ENCODE peak calls at places on chromosome 22, in ten cellular contexts. One of them, this sample, is unnamed.

GRCh38 chr22:43142881-43143562 is at the start of gene MCAT:
- DNase-seq in naive thymus-derived CD4-positive, alpha-beta T cell: peak; percentile 74
- DNase-seq in Caco-2: peak; percentile 90
- DNase-seq in heart right ventricle: peak; percentile 82
- DNase-seq in lung: peak; percentile 88
- DNase-seq in endodermal cell: peak; percentile 91
- DNase-seq in CD8-positive, alpha-beta memory T cell: peak; percentile 68
- DNase-seq in neuronal stem cell: peak; percentile 65
- DNase-seq in Panc1: no peak
- DNase-seq in Peyer's patch: peak; percentile 91
- DNase-seq in this sample: no peak

GRCh38 chr22:25364281-25364680 is 144.8 kb downstream of the CRYBB2 start:
- DNase-seq in CD8-positive, alpha-beta memory T cell: no peak
- DNase-seq in heart right ventricle: no peak
- DNase-seq in Peyer's patch: no peak
- DNase-seq in Panc1: no peak
- DNase-seq in naive thymus-derived CD4-positive, alpha-beta T cell: no peak
- DNase-seq in endodermal cell: no peak
- DNase-seq in lung: no peak
- DNase-seq in neuronal stem cell: no peak
- DNase-seq in Caco-2: no peak
- DNase-seq in this sample: no peak

GRCh38 chr22:41442240-41442792 is 4.3 kb downstream of the TOB2 start:
- DNase-seq in endodermal cell: no peak
- DNase-seq in CD8-positive, alpha-beta memory T cell: no peak
- DNase-seq in neuronal stem cell: no peak
- DNase-seq in heart right ventricle: no peak
- DNase-seq in lung: no peak
- DNase-seq in naive thymus-derived CD4-positive, alpha-beta T cell: no peak
- DNase-seq in Caco-2: no peak
- DNase-seq in Peyer's patch: no peak
- DNase-seq in Panc1: no peak
- DNase-seq in this sample: no peak

GRCh38 chr22:25051983-25052710 is 99.6 kb downstream of the KIAA1671 start:
- DNase-seq in heart right ventricle: no peak
- DNase-seq in Caco-2: no peak
- DNase-seq in naive thymus-derived CD4-positive, alpha-beta T cell: no peak
- DNase-seq in Panc1: no peak
- DNase-seq in Peyer's patch: peak; percentile 74
- DNase-seq in CD8-positive, alpha-beta memory T cell: no peak
- DNase-seq in neuronal stem cell: no peak
- DNase-seq in endodermal cell: no peak
- DNase-seq in lung: no peak
- DNase-seq in this sample: no peak

GRCh38 chr22:49964493-49965290 is 4.1 kb downstream of the PIM3 start:
- DNase-seq in Panc1: no peak
- DNase-seq in CD8-positive, alpha-beta memory T cell: no peak
- DNase-seq in lung: peak; percentile 28
- DNase-seq in Caco-2: no peak
- DNase-seq in neuronal stem cell: no peak
- DNase-seq in endodermal cell: peak; percentile 50
- DNase-seq in Peyer's patch: peak; percentile 54
- DNase-seq in heart right ventricle: peak; percentile 9
- DNase-seq in naive thymus-derived CD4-positive, alpha-beta T cell: no peak
- DNase-seq in this sample: no peak

GRCh38 chr22:25564979-25565677 is 653 bp downstream of the GRK3 start:
- DNase-seq in naive thymus-derived CD4-positive, alpha-beta T cell: peak; percentile 15
- DNase-seq in Panc1: no peak
- DNase-seq in Peyer's patch: no peak
- DNase-seq in Caco-2: peak; percentile 42
- DNase-seq in endodermal cell: peak; percentile 87
- DNase-seq in lung: no peak
- DNase-seq in neuronal stem cell: no peak
- DNase-seq in CD8-positive, alpha-beta memory T cell: no peak
- DNase-seq in heart right ventricle: no peak
- DNase-seq in this sample: no peak

GRCh38 chr22:43270314-43270908 is 72.8 kb downstream of the SCUBE1 start:
- DNase-seq in Caco-2: peak; percentile 43
- DNase-seq in endodermal cell: peak; percentile 95
- DNase-seq in heart right ventricle: no peak
- DNase-seq in Peyer's patch: no peak
- DNase-seq in lung: no peak
- DNase-seq in CD8-positive, alpha-beta memory T cell: no peak
- DNase-seq in neuronal stem cell: no peak
- DNase-seq in naive thymus-derived CD4-positive, alpha-beta T cell: no peak
- DNase-seq in Panc1: no peak
- DNase-seq in this sample: no peak

GRCh38 chr22:20799449-20799848 is 25.5 kb downstream of the SERPIND1 start:
- DNase-seq in heart right ventricle: no peak
- DNase-seq in CD8-positive, alpha-beta memory T cell: no peak
- DNase-seq in Panc1: no peak
- DNase-seq in neuronal stem cell: no peak
- DNase-seq in Peyer's patch: no peak
- DNase-seq in lung: no peak
- DNase-seq in Caco-2: no peak
- DNase-seq in endodermal cell: no peak
- DNase-seq in naive thymus-derived CD4-positive, alpha-beta T cell: no peak
- DNase-seq in this sample: peak; percentile 9

GRCh38 chr22:30964858-30965257 is 3.7 kb downstream of the MORC2 start:
- DNase-seq in lung: no peak
- DNase-seq in CD8-positive, alpha-beta memory T cell: no peak
- DNase-seq in naive thymus-derived CD4-positive, alpha-beta T cell: no peak
- DNase-seq in Caco-2: no peak
- DNase-seq in endodermal cell: no peak
- DNase-seq in neuronal stem cell: no peak
- DNase-seq in heart right ventricle: no peak
- DNase-seq in Panc1: no peak
- DNase-seq in Peyer's patch: no peak
- DNase-seq in this sample: no peak

GRCh38 chr22:30970356-30970746 is 1.3 kb downstream of the TUG1 start:
- DNase-seq in CD8-positive, alpha-beta memory T cell: no peak
- DNase-seq in naive thymus-derived CD4-positive, alpha-beta T cell: no peak
- DNase-seq in lung: no peak
- DNase-seq in endodermal cell: no peak
- DNase-seq in Peyer's patch: no peak
- DNase-seq in neuronal stem cell: no peak
- DNase-seq in Caco-2: no peak
- DNase-seq in Panc1: no peak
- DNase-seq in heart right ventricle: no peak
- DNase-seq in this sample: no peak

GRCh38 chr22:30968924-30969531 is at the start of gene TUG1:
- DNase-seq in naive thymus-derived CD4-positive, alpha-beta T cell: peak; percentile 97
- DNase-seq in heart right ventricle: peak; percentile 99
- DNase-seq in endodermal cell: peak; percentile 99
- DNase-seq in CD8-positive, alpha-beta memory T cell: peak; percentile 97
- DNase-seq in Panc1: peak; percentile 71
- DNase-seq in Caco-2: peak; percentile 98
- DNase-seq in lung: peak; percentile 97
- DNase-seq in neuronal stem cell: peak; percentile 95
- DNase-seq in Peyer's patch: peak; percentile 99
- DNase-seq in this sample: peak; percentile 92

GRCh38 chr22:30969532-30970355 is 679 bp downstream of the TUG1 start:
- DNase-seq in Caco-2: peak; percentile 60
- DNase-seq in Peyer's patch: peak; percentile 75
- DNase-seq in heart right ventricle: peak; percentile 29
- DNase-seq in naive thymus-derived CD4-positive, alpha-beta T cell: no peak
- DNase-seq in CD8-positive, alpha-beta memory T cell: no peak
- DNase-seq in neuronal stem cell: no peak
- DNase-seq in lung: peak; percentile 46
- DNase-seq in endodermal cell: peak; percentile 74
- DNase-seq in Panc1: no peak
- DNase-seq in this sample: no peak

GRCh38 chr22:30968015-30968923 is at the start of gene MORC2:
- DNase-seq in Caco-2: peak; percentile 83
- DNase-seq in neuronal stem cell: peak; percentile 20
- DNase-seq in CD8-positive, alpha-beta memory T cell: no peak
- DNase-seq in Panc1: no peak
- DNase-seq in endodermal cell: peak; percentile 92
- DNase-seq in Peyer's patch: no peak
- DNase-seq in heart right ventricle: peak; percentile 73
- DNase-seq in naive thymus-derived CD4-positive, alpha-beta T cell: no peak
- DNase-seq in lung: no peak
- DNase-seq in this sample: no peak
- H3K36me3 ChIP-seq in Caco-2: peaks cover 7% of the 10 kb centered on the region
- H3K36me3 ChIP-seq in neuronal stem cell: peaks cover 23% of the 10 kb centered on the region
- H3K36me3 ChIP-seq in CD8-positive, alpha-beta memory T cell: peaks cover 24% of the 10 kb centered on the region
- H3K36me3 ChIP-seq in Panc1: peaks cover 21% of the 10 kb centered on the region
- H3K36me3 ChIP-seq in endodermal cell: peaks cover 49% of the 10 kb centered on the region
- H3K36me3 ChIP-seq in Peyer's patch: peaks cover 22% of the 10 kb centered on the region
- H3K36me3 ChIP-seq in heart right ventricle: peaks cover 4% of the 10 kb centered on the region
- H3K36me3 ChIP-seq in naive thymus-derived CD4-positive, alpha-beta T cell: peaks cover 18% of the 10 kb centered on the region
- H3K36me3 ChIP-seq in lung: peaks cover 20% of the 10 kb centered on the region
- H3K36me3 ChIP-seq in this sample: no peaks in the 10 kb centered on the region

DNA sequence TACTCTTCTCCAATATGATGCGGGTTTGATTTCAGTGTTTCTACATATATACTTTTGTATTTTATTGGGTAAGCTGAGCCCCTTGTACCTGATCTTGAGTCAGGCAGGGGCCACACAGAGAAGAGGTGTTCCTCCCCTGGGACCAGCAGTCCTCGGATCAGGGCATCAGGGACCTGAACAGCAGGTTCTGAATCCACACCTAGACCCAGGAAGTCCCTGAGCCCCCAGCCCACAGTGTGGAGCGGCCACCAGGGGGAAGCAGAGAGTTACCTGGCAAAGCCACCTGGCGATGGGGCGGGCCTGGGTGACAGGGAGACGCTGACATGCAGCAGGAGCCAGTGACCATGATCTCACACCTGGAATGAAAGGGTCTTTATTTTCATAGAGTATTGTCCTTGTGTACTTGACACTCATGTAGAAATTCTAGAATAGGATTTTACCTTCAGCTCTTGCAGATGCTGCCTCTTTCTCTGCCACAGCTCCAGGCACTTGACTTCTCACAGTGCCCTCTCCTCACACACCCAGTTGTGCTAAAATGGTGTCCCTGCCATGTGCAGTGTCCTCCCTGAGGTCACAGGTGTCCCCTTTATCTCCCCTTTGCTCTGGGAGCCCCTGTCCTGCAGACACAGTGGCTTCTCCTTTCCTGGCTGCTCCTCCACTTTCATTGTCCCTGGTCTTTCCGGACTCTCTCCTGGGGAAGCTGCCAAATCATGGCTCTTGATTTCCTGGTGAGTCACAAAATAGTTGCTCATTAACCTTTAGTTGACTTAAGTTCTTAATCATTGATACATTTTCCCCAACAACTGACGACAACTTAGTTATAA is 48.5 kb downstream of the GGTLC2 start:
- DNase-seq in naive thymus-derived CD4-positive, alpha-beta T cell: peak; percentile 66
- DNase-seq in heart right ventricle: no peak
- DNase-seq in CD8-positive, alpha-beta memory T cell: peak; percentile 55
- DNase-seq in neuronal stem cell: peak; percentile 33
- DNase-seq in Caco-2: peak; percentile 91
- DNase-seq in Peyer's patch: peak; percentile 79
- DNase-seq in Panc1: no peak
- DNase-seq in endodermal cell: peak; percentile 92
- DNase-seq in lung: peak; percentile 73
- DNase-seq in this sample: peak; percentile 50
- H3K4me3 ChIP-seq in naive thymus-derived CD4-positive, alpha-beta T cell: no peak overlapping the region
- H3K4me3 ChIP-seq in heart right ventricle: no peak overlapping the region
- H3K4me3 ChIP-seq in CD8-positive, alpha-beta memory T cell: no peak overlapping the region
- H3K4me3 ChIP-seq in neuronal stem cell: no peak overlapping the region
- H3K4me3 ChIP-seq in Caco-2: no peak overlapping the region
- H3K4me3 ChIP-seq in Peyer's patch: no peak overlapping the region
- H3K4me3 ChIP-seq in Panc1: no peak overlapping the region
- H3K4me3 ChIP-seq in endodermal cell: no peak overlapping the region
- H3K4me3 ChIP-seq in lung: no peak overlapping the region
- H3K4me3 ChIP-seq in this sample: no peak overlapping the region

GRCh38 chr22:19386248-19386647 is 45.3 kb downstream of the HIRA start:
- DNase-seq in naive thymus-derived CD4-positive, alpha-beta T cell: no peak
- DNase-seq in Panc1: no peak
- DNase-seq in neuronal stem cell: no peak
- DNase-seq in lung: no peak
- DNase-seq in heart right ventricle: no peak
- DNase-seq in Peyer's patch: no peak
- DNase-seq in CD8-positive, alpha-beta memory T cell: no peak
- DNase-seq in endodermal cell: no peak
- DNase-seq in Caco-2: no peak
- DNase-seq in this sample: no peak
- H3K36me3 ChIP-seq in naive thymus-derived CD4-positive, alpha-beta T cell: peaks cover 31% of the 10 kb centered on the region
- H3K36me3 ChIP-seq in Panc1: peaks cover 15% of the 10 kb centered on the region
- H3K36me3 ChIP-seq in neuronal stem cell: peaks cover 60% of the 10 kb centered on the region
- H3K36me3 ChIP-seq in lung: peaks cover 44% of the 10 kb centered on the region
- H3K36me3 ChIP-seq in heart right ventricle: peaks cover 7% of the 10 kb centered on the region
- H3K36me3 ChIP-seq in Peyer's patch: peaks cover 99% of the 10 kb centered on the region
- H3K36me3 ChIP-seq in CD8-positive, alpha-beta memory T cell: peaks cover 73% of the 10 kb centered on the region
- H3K36me3 ChIP-seq in endodermal cell: peaks cover 90% of the 10 kb centered on the region
- H3K36me3 ChIP-seq in Caco-2: peaks cover 3% of the 10 kb centered on the region
- H3K36me3 ChIP-seq in this sample: peaks cover 5% of the 10 kb centered on the region

DNA sequence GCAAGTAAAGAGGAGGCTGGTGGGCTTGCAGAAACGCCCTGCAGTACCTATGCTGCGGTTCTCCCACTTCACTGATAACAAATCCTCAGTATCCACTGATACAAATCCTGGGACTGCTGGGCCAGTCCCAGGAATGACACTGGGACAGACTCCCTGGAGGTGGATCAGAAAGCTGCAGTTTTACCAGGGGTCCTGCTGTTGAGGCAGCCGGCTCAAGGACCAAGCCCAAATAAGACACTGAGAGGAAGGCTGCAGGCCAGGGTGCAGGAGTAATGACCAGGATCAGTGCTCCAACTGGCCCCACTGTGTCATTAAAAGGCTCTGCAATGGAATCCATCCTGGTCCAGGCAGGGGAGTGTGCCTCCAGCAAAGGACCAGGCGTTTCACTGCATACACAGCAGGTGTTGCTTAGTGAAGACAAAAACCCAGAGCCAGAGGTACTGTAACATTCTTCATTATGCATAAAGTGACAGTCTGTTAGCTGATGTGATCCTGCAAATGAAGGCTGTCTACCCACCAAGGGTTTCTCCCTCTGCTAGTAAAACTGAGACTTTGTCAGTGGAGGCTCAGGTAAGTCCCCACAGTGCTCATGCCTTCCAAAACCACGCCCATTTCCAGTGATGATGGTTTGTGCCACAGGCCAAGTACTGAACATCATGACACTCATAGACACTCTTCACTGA is 1.4 kb upstream of the C22orf39 start:
- DNase-seq in lung: no peak
- DNase-seq in naive thymus-derived CD4-positive, alpha-beta T cell: no peak
- DNase-seq in Caco-2: no peak
- DNase-seq in Panc1: no peak
- DNase-seq in CD8-positive, alpha-beta memory T cell: no peak
- DNase-seq in endodermal cell: peak; percentile 58
- DNase-seq in neuronal stem cell: no peak
- DNase-seq in heart right ventricle: no peak
- DNase-seq in Peyer's patch: no peak
- DNase-seq in this sample: no peak
- H3K4me3 ChIP-seq in lung: no peak overlapping the region
- H3K4me3 ChIP-seq in naive thymus-derived CD4-positive, alpha-beta T cell: peak overlapping the region; percentile 65
- H3K4me3 ChIP-seq in Caco-2: peak overlapping the region; percentile 76
- H3K4me3 ChIP-seq in Panc1: no peak overlapping the region
- H3K4me3 ChIP-seq in CD8-positive, alpha-beta memory T cell: no peak overlapping the region
- H3K4me3 ChIP-seq in endodermal cell: peak overlapping the region; percentile 94
- H3K4me3 ChIP-seq in neuronal stem cell: no peak overlapping the region
- H3K4me3 ChIP-seq in heart right ventricle: no peak overlapping the region
- H3K4me3 ChIP-seq in Peyer's patch: no peak overlapping the region
- H3K4me3 ChIP-seq in this sample: no peak overlapping the region